ENCODE peak calls at places on chromosome 5, in ten cellular contexts. K is foreskin fibroblast, T is GM10248, M is pancreas, R is H1, P is type B pancreatic cell, N is stomach, V is OCI-LY7, H is lower leg skin, Z is progenitor cell of endocrine pancreas. Y is an unnamed sample.

GRCh38 chr5:40678021-40678939 is 1.4 kb upstream of the PTGER4 start:
- DNase-seq in T (no peak), R (no peak), Z (no peak), K (no peak), M (no peak), V (no peak), H (no peak), P (no peak), N (no peak), Y (no peak)

GRCh38 chr5:179378116-179378440 is 32.8 kb upstream of the ADAMTS2 start:
- DNase-seq in T (no peak), K (no peak), Z (no peak), H (no peak), R (no peak), N (no peak), P (peak), M (no peak), V (no peak), Y (no peak)

GRCh38 chr5:2488593-2488992 is 262.9 kb downstream of the IRX2 start:
- DNase-seq in R (no peak), N (no peak), V (no peak), P (no peak), T (no peak), H (no peak), M (no peak), Z (no peak), K (no peak), Y (no peak)

GRCh38 chr5:35922468-35922867 is 16.0 kb downstream of the CAPSL start:
- DNase-seq in N (no peak), R (no peak), T (no peak), H (no peak), P (no peak), V (no peak), K (no peak), Z (no peak), M (no peak), Y (no peak)

GRCh38 chr5:61969347-61969746 is 336.7 kb upstream of the KIF2A start:
- DNase-seq in K (no peak), H (no peak), Z (no peak), T (no peak), M (no peak), N (no peak), P (no peak), R (no peak), V (no peak), Y (no peak)

GRCh38 chr5:143263272-143263810 is 140.1 kb downstream of the NR3C1 start:
- DNase-seq in M (no peak), T (no peak), H (no peak), K (no peak), N (no peak), Z (no peak), V (no peak), R (no peak), P (no peak), Y (no peak)

GRCh38 chr5:92980491-92980890 is 600.5 kb downstream of the NR2F1-AS1 start:
- DNase-seq in P (no peak), T (no peak), H (no peak), Z (no peak), M (no peak), N (no peak), K (peak), R (no peak), V (no peak), Y (no peak)

GRCh38 chr5:147464211-147464610 is 45.7 kb downstream of the DPYSL3 start:
- DNase-seq in N (no peak), T (no peak), V (peak), P (no peak), R (no peak), K (no peak), H (no peak), M (peak), Z (no peak), Y (no peak)

GRCh38 chr5:97778451-97778850 is 595.4 kb upstream of the RIOK2 start:
- DNase-seq in N (no peak), P (no peak), H (no peak), M (no peak), V (no peak), Z (no peak), K (no peak), R (no peak), T (no peak), Y (no peak)

GRCh38 chr5:114055810-114056476 is 305.9 kb upstream of the KCNN2 start:
- DNase-seq in R (no peak), M (peak), Z (peak), H (no peak), V (no peak), K (no peak), T (no peak), N (no peak), P (no peak), Y (no peak)

GRCh38 chr5:91235194-91235793 is 147.8 kb downstream of the ARRDC3 start:
- DNase-seq in P (no peak), N (no peak), H (no peak), Z (no peak), T (no peak), M (no peak), R (no peak), K (no peak), V (no peak), Y (no peak)

GRCh38 chr5:128109138-128109537 is 25.6 kb downstream of the SLC12A2 start:
- DNase-seq in V (no peak), N (no peak), H (no peak), R (no peak), Z (no peak), K (no peak), M (no peak), P (no peak), T (no peak), Y (no peak)

GRCh38 chr5:55927861-55928655 is 66.7 kb downstream of the IL6ST start:
- DNase-seq in M (no peak), K (no peak), T (no peak), Z (no peak), P (no peak), V (no peak), R (no peak), H (no peak), N (no peak), Y (no peak)

GRCh38 chr5:3389471-3390026 is 206.1 kb upstream of the IRX1 start:
- DNase-seq in V (no peak), H (no peak), K (no peak), P (no peak), N (no peak), T (no peak), M (no peak), Z (no peak), R (no peak), Y (no peak)

GRCh38 chr5:38835887-38836286 is 9.9 kb upstream of the OSMR start:
- DNase-seq in H (no peak), M (no peak), R (no peak), V (no peak), T (no peak), K (no peak), N (no peak), Z (no peak), P (no peak), Y (no peak)

GRCh38 chr5:144832416-144832815 is 661.7 kb downstream of the KCTD16 start:
- DNase-seq in V (no peak), N (no peak), K (no peak), P (no peak), T (no peak), M (no peak), H (no peak), R (no peak), Z (no peak), Y (no peak)

GRCh38 chr5:179290681-179291540 is 54.4 kb downstream of the ADAMTS2 start:
- DNase-seq in V (no peak), K (no peak), H (no peak), T (no peak), M (no peak), P (no peak), R (no peak), Z (no peak), N (no peak), Y (no peak)

GRCh38 chr5:113119271-113119924 is 142.8 kb downstream of the DCP2 start:
- DNase-seq in T (no peak), R (no peak), H (no peak), K (peak), P (no peak), M (no peak), Z (no peak), N (no peak), V (no peak), Y (no peak)

GRCh38 chr5:17794829-17795228 is 160.6 kb downstream of the TAF11L14 start:
- DNase-seq in P (no peak), M (no peak), V (no peak), N (no peak), Z (no peak), K (no peak), T (no peak), R (no peak), H (no peak), Y (no peak)

GRCh38 chr5:75672616-75673015 is 44.6 kb downstream of the POC5 start:
- DNase-seq in N (no peak), K (peak), H (no peak), Z (no peak), R (no peak), T (no peak), V (no peak), M (no peak), P (no peak), Y (no peak)

GRCh38 chr5:111261610-111262009 is 37.4 kb downstream of the CAMK4 start:
- DNase-seq in N (no peak), H (no peak), Z (no peak), P (no peak), V (no peak), M (no peak), R (no peak), K (no peak), T (no peak), Y (no peak)

GRCh38 chr5:157046041-157046440 is 12.9 kb downstream of the HAVCR1 start:
- DNase-seq in T (no peak), Z (no peak), N (peak), P (no peak), V (no peak), M (peak), R (no peak), K (no peak), H (no peak), Y (no peak)

GRCh38 chr5:35876922-35877321 is 20.2 kb downstream of the IL7R start:
- DNase-seq in V (no peak), N (no peak), Z (no peak), R (no peak), H (peak), P (no peak), T (no peak), M (no peak), K (peak), Y (no peak)

GRCh38 chr5:103942587-103943186 is 380.1 kb upstream of the NUDT12 start:
- DNase-seq in T (no peak), K (no peak), P (no peak), R (no peak), N (no peak), V (no peak), Z (no peak), M (no peak), H (no peak), Y (no peak)

GRCh38 chr5:148042920-148043319 is 20.9 kb upstream of the SPINK5 start:
- DNase-seq in H (peak), R (no peak), V (no peak), Z (no peak), M (no peak), K (no peak), N (no peak), T (no peak), P (no peak), Y (no peak)

GRCh38 chr5:36607114-36607561 is 732 bp downstream of the SLC1A3 start:
- DNase-seq in Z (no peak), N (no peak), K (peak), H (no peak), V (no peak), M (peak), T (no peak), P (no peak), R (no peak), Y (no peak)

GRCh38 chr5:159971931-159972461 is 36.9 kb upstream of the TTC1 start:
- DNase-seq in V (no peak), M (peak), K (no peak), T (no peak), H (no peak), Z (peak), N (no peak), P (no peak), R (no peak), Y (no peak)

GRCh38 chr5:33736510-33736909 is 155.3 kb downstream of the ADAMTS12 start:
- DNase-seq in Z (no peak), H (no peak), N (no peak), T (no peak), P (no peak), K (peak), R (no peak), M (no peak), V (no peak), Y (no peak)

GRCh38 chr5:135951807-135952206 is 3.0 kb downstream of the LECT2 start:
- DNase-seq in P (no peak), T (no peak), V (no peak), N (no peak), H (no peak), M (no peak), R (no peak), Z (no peak), K (no peak), Y (no peak)

GRCh38 chr5:104111622-104112021 is 549.0 kb upstream of the NUDT12 start:
- DNase-seq in V (no peak), R (no peak), M (no peak), H (no peak), P (no peak), Z (no peak), N (no peak), K (no peak), T (no peak), Y (no peak)

GRCh38 chr5:125198270-125198974 is 452.0 kb upstream of the ZNF608 start:
- DNase-seq in K (peak), R (no peak), Z (no peak), H (peak), N (peak), V (peak), P (peak), M (peak), T (no peak), Y (no peak)

GRCh38 chr5:179120421-179120861 is 60.3 kb downstream of the ZNF354C start:
- DNase-seq in M (no peak), K (no peak), T (no peak), Z (no peak), H (no peak), V (no peak), R (no peak), P (no peak), N (peak), Y (no peak)

GRCh38 chr5:78889759-78890158 is 95.4 kb downstream of the ARSB start:
- DNase-seq in P (no peak), N (no peak), Z (no peak), T (no peak), R (no peak), V (no peak), M (no peak), K (peak), H (no peak), Y (no peak)

GRCh38 chr5:68872088-68872842 is 221.5 kb upstream of the SLC30A5 start:
- DNase-seq in M (no peak), N (no peak), K (no peak), Z (no peak), P (no peak), H (no peak), V (no peak), T (no peak), R (no peak), Y (no peak)

GRCh38 chr5:132279801-132280200 is 14.4 kb upstream of the SLC22A4 start:
- DNase-seq in T (no peak), M (no peak), Z (no peak), P (no peak), R (no peak), K (no peak), N (no peak), V (no peak), H (no peak), Y (no peak)

GRCh38 chr5:132281856-132282614 is 12.2 kb upstream of the SLC22A4 start:
- DNase-seq in T (no peak), Z (no peak), N (no peak), K (no peak), V (no peak), M (no peak), R (no peak), H (no peak), P (no peak), Y (no peak)

GRCh38 chr5:132275367-132276220 is 18.1 kb downstream of the PDLIM4 start:
- DNase-seq in P (no peak), Z (no peak), R (no peak), M (no peak), T (no peak), H (no peak), N (peak), V (no peak), K (no peak), Y (no peak)

GRCh38 chr5:132280371-132281240 is 13.6 kb upstream of the SLC22A4 start:
- DNase-seq in V (no peak), H (no peak), M (no peak), T (no peak), P (no peak), R (no peak), N (no peak), Z (no peak), K (no peak), Y (no peak)

GRCh38 chr5:132277971-132278964 is 15.9 kb upstream of the SLC22A4 start:
- DNase-seq in P (no peak), H (no peak), V (no peak), M (no peak), R (no peak), T (no peak), N (no peak), K (no peak), Z (no peak), Y (no peak)
- TF ChIP-seq CTCF in P (no peak), H (no peak), V (no peak), M (no peak), R (no peak), T (no peak), N (no peak), K (no peak), Z (no peak), Y (no peak)

GRCh38 chr5:151758430-151759241 is at the start of gene ATOX1:
- DNase-seq in N (peak), T (peak), V (peak), H (peak), M (peak), K (peak), R (no peak), P (peak), Z (peak), Y (peak)
- TF ChIP-seq CTCF in N (peak), T (no peak), V (no peak), H (no peak), M (no peak), K (no peak), R (no peak), P (peak), Z (no peak), Y (no peak)

GRCh38 chr5:94395468-94395867 is 222.9 kb downstream of the KIAA0825 start:
- DNase-seq in M (no peak), Z (no peak), H (no peak), R (no peak), N (no peak), K (no peak), V (no peak), T (no peak), P (no peak), Y (no peak)

GRCh38 chr5:94396687-94397086 is 221.7 kb downstream of the KIAA0825 start:
- DNase-seq in Z (no peak), H (no peak), R (no peak), K (no peak), T (no peak), V (no peak), P (no peak), M (no peak), N (no peak), Y (no peak)

GRCh38 chr5:94391996-94392395 is 226.4 kb downstream of the KIAA0825 start:
- DNase-seq in V (no peak), P (no peak), H (no peak), N (no peak), T (no peak), K (no peak), Z (no peak), R (no peak), M (no peak), Y (no peak)

GRCh38 chr5:94402096-94402495 is 216.3 kb downstream of the KIAA0825 start:
- DNase-seq in V (no peak), R (no peak), K (peak), T (no peak), Z (no peak), M (no peak), H (no peak), P (no peak), N (no peak), Y (no peak)

GRCh38 chr5:94397508-94397907 is 220.9 kb downstream of the KIAA0825 start:
- DNase-seq in R (no peak), V (peak), T (no peak), P (no peak), K (no peak), N (no peak), Z (no peak), H (no peak), M (no peak), Y (no peak)
- TF ChIP-seq CTCF in R (no peak), V (peak), T (no peak), P (no peak), K (no peak), N (no peak), Z (no peak), H (no peak), M (no peak), Y (no peak)

DNA sequence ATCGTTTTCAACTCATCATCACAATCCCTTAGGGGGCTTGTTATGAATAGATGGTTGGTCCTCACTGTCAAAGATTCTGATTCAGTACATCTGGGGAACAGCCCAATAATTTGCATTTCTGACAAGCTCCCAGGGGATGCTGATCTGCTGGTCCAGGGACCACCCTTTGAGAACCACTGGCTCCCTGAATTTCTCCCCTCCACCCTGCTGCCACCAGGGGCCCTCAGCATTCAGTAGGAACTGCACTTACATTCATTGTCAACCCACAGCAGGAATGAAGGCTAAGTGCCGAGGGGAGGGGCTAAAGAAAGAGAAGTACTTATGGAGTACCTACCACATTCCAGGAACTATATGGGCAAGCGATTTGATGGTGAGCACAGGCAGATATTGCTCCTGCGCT is 85.9 kb downstream of the BOD1 start:
- DNase-seq in T (no peak), V (no peak), R (peak), H (no peak), K (no peak), P (no peak), Z (no peak), M (no peak), N (no peak), Y (no peak)
- TF ChIP-seq CTCF in T (no peak), V (peak), R (peak), H (no peak), K (no peak), P (no peak), Z (no peak), M (no peak), N (no peak), Y (no peak)

DNA sequence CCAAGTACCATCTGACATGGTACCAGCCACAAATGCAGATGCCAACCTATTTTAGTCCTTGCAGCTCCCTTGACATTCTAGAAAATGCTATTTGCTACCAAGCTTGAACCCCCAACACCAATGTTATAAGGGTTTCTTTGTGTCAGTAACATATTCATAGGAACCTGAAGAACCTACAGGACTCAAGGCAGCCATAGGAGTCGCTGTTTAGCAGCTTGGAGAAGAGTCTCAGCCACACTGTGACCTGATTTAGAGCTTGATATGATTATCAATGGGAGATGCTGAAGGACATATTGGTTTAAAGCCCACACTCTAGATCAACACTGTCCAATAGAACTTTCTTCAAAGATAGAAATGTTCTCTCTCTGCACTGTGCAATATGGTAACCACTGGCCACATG is 6.4 kb upstream of the ZFR start:
- DNase-seq in N (no peak), P (no peak), H (no peak), Z (no peak), M (no peak), R (no peak), V (no peak), T (no peak), K (no peak), Y (no peak)
- TF ChIP-seq CTCF in N (no peak), P (peak), H (no peak), Z (no peak), M (no peak), R (no peak), V (peak), T (no peak), K (peak), Y (no peak)

DNA sequence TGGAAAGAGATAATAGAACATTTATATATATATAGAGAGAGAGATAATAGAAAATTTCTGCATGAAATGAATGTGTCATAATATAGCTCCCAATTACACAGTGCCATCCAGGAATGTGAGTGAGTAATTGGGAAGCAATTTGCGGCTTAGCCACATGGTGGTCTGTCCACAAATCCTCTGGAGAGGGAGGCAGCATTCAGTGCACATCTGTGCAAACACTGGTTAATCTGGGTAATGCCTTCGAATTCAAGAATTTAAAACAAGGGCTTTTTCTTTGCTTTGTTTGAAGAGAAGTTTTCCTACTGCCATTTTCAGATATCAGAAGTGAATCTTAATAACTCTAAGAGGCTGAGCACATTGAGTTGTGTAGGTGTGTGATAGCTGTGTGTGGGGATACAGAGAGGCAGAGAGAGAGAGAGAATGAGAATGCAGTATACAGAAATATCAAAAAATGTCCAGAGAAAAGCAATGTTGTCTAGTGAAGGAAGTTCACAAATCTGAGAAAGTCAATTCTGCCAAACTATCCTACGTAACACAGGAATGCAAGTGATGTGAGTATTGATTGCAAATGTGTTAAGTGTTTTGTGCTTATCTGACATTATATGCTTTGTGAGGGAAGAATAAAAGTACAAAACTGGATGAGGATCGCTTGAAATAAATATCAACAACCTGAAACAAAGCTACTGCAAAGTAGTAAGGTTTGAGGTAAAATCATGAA is 134.6 kb downstream of the EDIL3 start:
- DNase-seq in Z (no peak), V (no peak), R (peak), M (no peak), P (no peak), H (no peak), T (no peak), K (peak), N (no peak), Y (no peak)
- TF ChIP-seq CTCF in Z (no peak), V (no peak), R (no peak), M (no peak), P (peak), H (no peak), T (no peak), K (no peak), N (no peak), Y (no peak)